ENCODE peak calls at places on chromosomes 4 and X, in eight cellular contexts. F, Q, P, V, N, Z, J and E are unnamed samples.

GRCh38 chr4:3046623-3047022 is 27.7 kb downstream of the HTT-AS start:
- DNase-seq in F (no peak), Q (no peak), P (no peak), V (no peak), N (no peak), Z (no peak), J (no peak), E (no peak)

GRCh38 chr4:175999944-176000343 is 65.7 kb upstream of the WDR17 start:
- DNase-seq in F (no peak), Q (no peak), P (no peak), V (no peak), N (no peak), Z (no peak), J (no peak), E (no peak)

GRCh38 chr4:112520598-112521122 is 4.7 kb upstream of the NEUROG2 start:
- DNase-seq in F (no peak), Q (no peak), P (no peak), V (no peak), N (no peak), Z (no peak), J (no peak), E (no peak)

GRCh38 chr4:114474401-114474800 is 124.2 kb upstream of the UGT8 start:
- DNase-seq in F (no peak), Q (no peak), P (no peak), V (no peak), N (peak; percentile 0), Z (no peak), J (no peak), E (no peak)

GRCh38 chr4:7857238-7857701 is 82.4 kb downstream of the AFAP1 start:
- DNase-seq in F (no peak), Q (no peak), P (peak; percentile 44), V (peak; percentile 18), N (peak; percentile 83), Z (no peak), J (no peak), E (peak; percentile 65)

GRCh38 chr4:7261174-7261573 is 68.8 kb downstream of the SORCS2 start:
- DNase-seq in F (no peak), Q (no peak), P (no peak), V (no peak), N (no peak), Z (no peak), J (no peak), E (no peak)

GRCh38 chr4:40251366-40251765 is 54.5 kb downstream of the RHOH start:
- DNase-seq in F (no peak), Q (no peak), P (no peak), V (no peak), N (no peak), Z (no peak), J (no peak), E (no peak)

GRCh38 chr4:36719425-36719824 is 438.0 kb downstream of the DTHD1 start:
- DNase-seq in F (no peak), Q (no peak), P (no peak), V (no peak), N (no peak), Z (no peak), J (no peak), E (no peak)

GRCh38 chr4:102341201-102341600 is 4.1 kb downstream of the SLC39A8 start:
- DNase-seq in F (no peak), Q (no peak), P (no peak), V (no peak), N (no peak), Z (no peak), J (no peak), E (no peak)

GRCh38 chrX:9153299-9153698 is 119.4 kb upstream of the FAM9B start:
- DNase-seq in F (no peak), Q (no peak), P (no peak), V (no peak), N (peak; percentile 49), Z (no peak), J (no peak), E (no peak)

GRCh38 chr4:141972950-141973349 is 336.6 kb downstream of the IL15 start:
- DNase-seq in F (no peak), Q (no peak), P (no peak), V (no peak), N (no peak), Z (no peak), J (no peak), E (no peak)

GRCh38 chr4:6739920-6740319 is 23.9 kb downstream of the BLOC1S4 start:
- DNase-seq in F (no peak), Q (no peak), P (no peak), V (no peak), N (no peak), Z (no peak), J (no peak), E (no peak)

GRCh38 chr4:29596228-29596627 is 1123.9 kb upstream of the PCDH7 start:
- DNase-seq in F (no peak), Q (no peak), P (no peak), V (no peak), N (no peak), Z (no peak), J (no peak), E (no peak)

GRCh38 chr4:72568959-72569718 is at the start of gene ADAMTS3:
- DNase-seq in F (no peak), Q (no peak), P (no peak), V (no peak), N (no peak), Z (peak; percentile 73), J (peak; percentile 80), E (peak; percentile 73)

GRCh38 chr4:40621592-40622512 is 7.8 kb downstream of the RBM47 start:
- DNase-seq in F (no peak), Q (no peak), P (no peak), V (peak; percentile 83), N (peak; percentile 87), Z (no peak), J (no peak), E (peak; percentile 75)

GRCh38 chrX:111124418-111124817 is 28.4 kb downstream of the PAK3 start:
- DNase-seq in F (no peak), Q (no peak), P (no peak), V (no peak), N (no peak), Z (no peak), J (no peak), E (no peak)

GRCh38 chr4:7842384-7843279 is 97.0 kb downstream of the AFAP1 start:
- DNase-seq in F (no peak), Q (no peak), P (no peak), V (peak; percentile 62), N (peak; percentile 94), Z (no peak), J (no peak), E (peak; percentile 64)